ENCODE peak calls at places on chromosomes 3 and 15, in six cellular contexts. H, O, L, Z, J and E are unnamed samples.

GRCh38 chr15:74011610-74012009 is 17.1 kb downstream of the PML start:
- DNase-seq in H (no peak), O (no peak), L (no peak), Z (no peak), J (no peak), E (no peak)

GRCh38 chr15:90400759-90401314 is 12.8 kb downstream of the IQGAP1 start:
- DNase-seq in H (peak), O (peak), L (peak), Z (no peak), J (peak), E (peak)

GRCh38 chr3:45509038-45509767 is 85.3 kb upstream of the LIMD1 start:
- DNase-seq in H (no peak), O (peak), L (no peak), Z (no peak), J (no peak), E (no peak)

GRCh38 chr3:63910873-63911272 is 1.3 kb downstream of the SCAANT1 start:
- DNase-seq in H (no peak), O (no peak), L (no peak), Z (no peak), J (peak), E (no peak)

GRCh38 chr3:99895706-99896441 is 78.2 kb downstream of the CMSS1 start:
- DNase-seq in H (no peak), O (peak), L (no peak), Z (no peak), J (peak), E (peak)

GRCh38 chr3:177470200-177470941 is 273.1 kb upstream of the TBL1XR1 start:
- DNase-seq in H (no peak), O (no peak), L (no peak), Z (no peak), J (no peak), E (no peak)

GRCh38 chr3:122688996-122689395 is 8.4 kb downstream of the PARP14 start:
- DNase-seq in H (no peak), O (no peak), L (no peak), Z (no peak), J (no peak), E (no peak)

GRCh38 chr15:23516866-23517265 is 48.6 kb upstream of the MKRN3 start:
- DNase-seq in H (no peak), O (no peak), L (no peak), Z (no peak), J (no peak), E (no peak)

GRCh38 chr15:42919794-42920280 is 741 bp downstream of the TTBK2 start:
- DNase-seq in H (peak), O (no peak), L (peak), Z (no peak), J (peak), E (no peak)

GRCh38 chr3:129383292-129383860 is 45.1 kb downstream of the EFCAB12 start:
- DNase-seq in H (peak), O (peak), L (peak), Z (peak), J (peak), E (peak)

DNA sequence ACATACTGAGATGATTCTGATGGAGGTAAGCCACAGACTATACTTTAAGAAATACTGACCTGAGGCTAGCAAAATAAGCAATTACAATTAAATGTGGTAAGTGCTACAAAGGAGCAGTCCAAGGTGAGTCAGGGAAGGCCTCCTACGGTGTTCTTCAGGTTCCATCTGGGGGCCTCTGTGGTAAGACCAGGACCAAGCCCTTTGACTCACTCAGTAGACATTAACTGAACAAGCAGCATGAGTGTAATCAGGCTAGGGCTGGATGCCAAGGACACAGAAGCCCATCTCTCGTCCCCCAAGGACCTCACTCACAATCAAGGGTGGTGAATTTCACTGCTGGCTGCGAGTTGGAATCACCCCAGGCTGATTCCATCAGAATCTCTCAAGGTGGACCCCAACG is 37.3 kb downstream of the DZIP1L start:
- DNase-seq in H (no peak), O (peak), L (no peak), Z (no peak), J (no peak), E (no peak)
- TF ChIP-seq SIN3A in H (no peak), O (no peak), L (no peak), Z (no peak), J (no peak), E (no peak)

DNA sequence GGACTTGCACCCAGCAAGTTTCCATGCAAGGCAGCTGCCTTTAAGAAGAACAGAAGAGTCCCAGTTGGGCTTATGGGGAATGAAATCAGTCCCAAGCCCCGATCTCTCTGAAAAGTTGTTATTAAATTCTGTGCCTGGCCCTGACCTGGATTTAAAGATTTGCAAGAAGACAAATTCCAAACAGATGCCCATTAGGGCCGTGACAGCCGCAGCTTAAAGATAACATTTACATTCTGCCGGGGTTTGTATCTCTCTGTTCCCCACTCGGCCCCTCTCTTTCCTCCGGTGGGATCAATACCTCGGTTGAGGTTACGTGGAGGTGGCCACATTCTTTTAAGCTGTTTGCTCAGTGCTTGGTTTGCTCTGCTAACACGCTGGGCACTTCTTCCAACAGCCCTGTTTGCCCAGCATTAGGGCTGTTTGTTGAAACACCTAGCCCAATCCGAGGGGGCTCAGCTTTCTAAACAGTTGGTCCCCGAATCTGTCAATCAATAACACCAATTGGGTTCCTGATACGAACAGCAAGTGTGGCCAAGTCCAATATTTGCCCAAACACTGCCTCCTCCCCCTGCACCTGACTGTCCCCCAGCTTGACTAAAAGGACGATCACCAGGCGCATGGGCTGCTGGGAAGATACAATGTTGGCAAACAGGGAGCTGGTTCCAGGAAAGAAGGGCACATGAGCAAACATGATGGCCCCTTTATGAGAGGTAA is 108.6 kb downstream of the RPLP1 start:
- DNase-seq in H (peak), O (no peak), L (no peak), Z (no peak), J (peak), E (no peak)
- TF ChIP-seq SIN3A in H (no peak), O (no peak), L (no peak), Z (no peak), J (no peak), E (no peak)

GRCh38 chr3:119356646-119357045 is 62.5 kb downstream of the ARHGAP31 start:
- DNase-seq in H (no peak), O (no peak), L (no peak), Z (no peak), J (no peak), E (no peak)

GRCh38 chr3:119352863-119353527 is 58.8 kb downstream of the ARHGAP31 start:
- DNase-seq in H (no peak), O (peak), L (no peak), Z (no peak), J (peak), E (no peak)

GRCh38 chr3:119349353-119349752 is 55.2 kb downstream of the ARHGAP31 start:
- DNase-seq in H (no peak), O (no peak), L (no peak), Z (peak), J (no peak), E (no peak)

GRCh38 chr3:119350114-119350513 is 55.9 kb downstream of the ARHGAP31 start:
- DNase-seq in H (no peak), O (no peak), L (no peak), Z (peak), J (no peak), E (no peak)

DNA sequence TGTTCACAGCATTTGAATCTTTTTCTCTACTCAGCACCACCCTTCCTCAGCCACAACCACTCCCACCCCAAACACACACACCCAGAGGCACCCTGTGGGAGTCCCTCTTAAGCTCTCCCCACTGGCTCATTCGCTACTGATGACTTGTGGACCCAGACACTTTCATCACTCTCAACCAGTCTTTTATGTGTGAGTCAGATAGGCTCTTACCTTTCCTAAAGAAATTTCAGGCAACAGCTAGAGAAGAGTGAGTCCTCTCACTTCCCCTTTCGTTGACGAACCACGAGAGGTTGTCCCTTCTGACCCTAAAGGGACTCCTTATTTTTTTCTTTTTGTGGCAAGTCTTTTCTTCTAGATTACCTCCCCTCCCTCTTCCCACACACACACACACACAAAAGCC is 58.1 kb downstream of the ARHGAP31 start:
- DNase-seq in H (no peak), O (no peak), L (no peak), Z (no peak), J (no peak), E (no peak)
- TF ChIP-seq SIN3A in H (no peak), O (no peak), L (no peak), Z (no peak), J (no peak), E (no peak)

DNA sequence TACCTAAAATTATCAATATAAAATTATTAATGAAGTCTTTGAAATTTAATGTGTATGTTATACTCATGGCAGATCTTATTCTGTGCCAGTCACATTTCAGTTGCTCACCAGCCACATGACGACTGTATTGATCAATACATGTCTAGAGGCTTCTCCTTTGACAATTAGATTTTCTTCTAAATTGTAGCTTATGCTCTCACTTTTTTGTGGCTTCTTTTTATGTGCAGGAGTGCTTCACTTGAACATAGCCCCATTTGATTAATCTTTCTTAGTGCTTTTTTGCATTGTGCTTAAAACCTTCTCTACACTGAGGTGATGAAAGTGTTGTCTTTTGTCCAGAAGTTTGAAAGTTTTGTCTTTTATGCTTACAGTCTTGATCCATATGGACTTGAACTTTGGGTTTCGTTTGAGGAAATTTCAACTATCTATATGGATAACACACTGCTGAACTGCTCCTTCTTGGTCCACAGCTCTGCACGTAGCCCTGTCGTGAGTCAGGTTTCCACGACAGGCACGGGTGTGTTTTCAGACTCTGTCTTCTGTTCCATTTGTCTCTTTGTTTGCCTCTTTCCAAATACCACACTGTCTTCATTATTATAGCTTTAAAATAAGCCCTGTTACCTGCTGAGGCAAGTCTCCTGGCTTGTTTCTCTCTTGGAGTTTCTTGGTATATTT is 393.9 kb upstream of the CFAP20DC start:
- DNase-seq in H (no peak), O (no peak), L (no peak), Z (no peak), J (no peak), E (no peak)
- TF ChIP-seq SIN3A in H (no peak), O (no peak), L (no peak), Z (no peak), J (no peak), E (no peak)

DNA sequence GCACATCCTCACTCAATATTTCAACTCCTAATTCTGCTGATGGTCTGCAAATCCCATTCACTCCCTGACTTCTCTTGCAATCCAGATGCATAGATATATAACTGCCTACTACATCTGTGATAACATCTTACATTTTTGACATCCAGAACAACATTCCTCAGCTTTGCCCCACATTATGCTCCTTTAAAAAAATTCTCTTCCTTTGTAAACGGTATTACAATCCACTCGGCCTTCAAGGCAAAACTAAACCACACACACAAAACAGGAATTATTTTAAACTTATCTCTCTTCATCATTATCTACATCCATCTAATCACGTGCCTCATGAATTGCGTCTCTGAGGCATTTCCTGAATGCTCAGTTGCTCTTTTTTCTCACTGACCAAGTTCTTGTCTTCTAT is 117.0 kb downstream of the SATB1 start:
- DNase-seq in H (no peak), O (no peak), L (no peak), Z (no peak), J (no peak), E (no peak)
- TF ChIP-seq SIN3A in H (no peak), O (no peak), L (no peak), Z (no peak), J (no peak), E (no peak)

GRCh38 chr3:38118421-38119247 is 18.3 kb downstream of the ACAA1 start:
- DNase-seq in H (no peak), O (no peak), L (no peak), Z (no peak), J (no peak), E (no peak)

GRCh38 chr3:38117163-38117716 is 19.7 kb downstream of the ACAA1 start:
- DNase-seq in H (no peak), O (no peak), L (no peak), Z (no peak), J (no peak), E (no peak)

GRCh38 chr3:38116471-38117162 is 20.3 kb downstream of the ACAA1 start:
- DNase-seq in H (no peak), O (no peak), L (peak), Z (no peak), J (no peak), E (no peak)

GRCh38 chr3:38119248-38119544 is 17.7 kb downstream of the ACAA1 start:
- DNase-seq in H (no peak), O (no peak), L (no peak), Z (no peak), J (no peak), E (no peak)

GRCh38 chr3:38117748-38118420 is 19.0 kb downstream of the ACAA1 start:
- DNase-seq in H (peak), O (peak), L (peak), Z (peak), J (peak), E (peak)
- TF ChIP-seq SIN3A in H (no peak), O (no peak), L (no peak), Z (no peak), J (no peak), E (no peak)